ENCODE peak calls at places on chromosomes 4 and X, in five cellular contexts. One of them, this sample, is unnamed. For H3K27me3, the result is how much of the 10 kb centered on the place peaks cover.

GRCh38 chr4:182724414-182724813 is 192.8 kb downstream of the DCTD start:
- DNase-seq in Peyer's patch: no peak
- DNase-seq in heart left ventricle: no peak
- DNase-seq in sigmoid colon: no peak
- DNase-seq in HCT116: no peak
- DNase-seq in this sample: no peak

GRCh38 chr4:7653510-7654414 is 219.0 kb upstream of the PSAPL1 start:
- DNase-seq in Peyer's patch: no peak
- DNase-seq in heart left ventricle: no peak
- DNase-seq in sigmoid colon: no peak
- DNase-seq in HCT116: no peak
- DNase-seq in this sample: peak

GRCh38 chrX:37926700-37927099 is 79.3 kb upstream of the DYNLT3 start:
- DNase-seq in Peyer's patch: no peak
- DNase-seq in heart left ventricle: no peak
- DNase-seq in sigmoid colon: no peak
- DNase-seq in HCT116: no peak
- DNase-seq in this sample: no peak

GRCh38 chrX:101958139-101958538 is 26.3 kb upstream of the ZMAT1 start:
- DNase-seq in Peyer's patch: no peak
- DNase-seq in heart left ventricle: no peak
- DNase-seq in sigmoid colon: no peak
- DNase-seq in HCT116: no peak
- DNase-seq in this sample: no peak

GRCh38 chrX:24561121-24561520 is 86.0 kb downstream of the PCYT1B start:
- DNase-seq in Peyer's patch: no peak
- DNase-seq in heart left ventricle: no peak
- DNase-seq in sigmoid colon: no peak
- DNase-seq in HCT116: peak
- DNase-seq in this sample: no peak

GRCh38 chr4:58061967-58062366 is 951.8 kb upstream of the IGFBP7 start:
- DNase-seq in Peyer's patch: no peak
- DNase-seq in heart left ventricle: no peak
- DNase-seq in sigmoid colon: no peak
- DNase-seq in HCT116: no peak
- DNase-seq in this sample: no peak

GRCh38 chr4:30808266-30808665 is 88.1 kb downstream of the PCDH7 start:
- DNase-seq in Peyer's patch: no peak
- DNase-seq in heart left ventricle: no peak
- DNase-seq in sigmoid colon: no peak
- DNase-seq in HCT116: no peak
- DNase-seq in this sample: no peak

GRCh38 chrX:149512225-149512885 is 7.2 kb upstream of the IDS start:
- DNase-seq in Peyer's patch: peak
- DNase-seq in heart left ventricle: peak
- DNase-seq in sigmoid colon: no peak
- DNase-seq in HCT116: no peak
- DNase-seq in this sample: no peak

GRCh38 chrX:65392284-65392683 is 142.3 kb downstream of the LAS1L start:
- DNase-seq in Peyer's patch: no peak
- DNase-seq in heart left ventricle: no peak
- DNase-seq in sigmoid colon: no peak
- DNase-seq in HCT116: no peak
- DNase-seq in this sample: peak

GRCh38 chr4:108681321-108681809 is 31.0 kb downstream of the OSTC start:
- DNase-seq in Peyer's patch: no peak
- DNase-seq in heart left ventricle: no peak
- DNase-seq in sigmoid colon: no peak
- DNase-seq in HCT116: no peak
- DNase-seq in this sample: no peak

GRCh38 chr4:142404191-142404611 is 441.9 kb downstream of the INPP4B start:
- DNase-seq in Peyer's patch: no peak
- DNase-seq in heart left ventricle: peak
- DNase-seq in sigmoid colon: no peak
- DNase-seq in HCT116: peak
- DNase-seq in this sample: no peak

GRCh38 chr4:48546336-48546735 is 56.3 kb downstream of the ZAR1 start:
- DNase-seq in Peyer's patch: no peak
- DNase-seq in heart left ventricle: no peak
- DNase-seq in sigmoid colon: no peak
- DNase-seq in HCT116: peak
- DNase-seq in this sample: no peak

GRCh38 chr4:8289151-8289750 is 19.7 kb downstream of the HTRA3 start:
- DNase-seq in Peyer's patch: no peak
- DNase-seq in heart left ventricle: peak
- DNase-seq in sigmoid colon: peak
- DNase-seq in HCT116: no peak
- DNase-seq in this sample: no peak

DNA sequence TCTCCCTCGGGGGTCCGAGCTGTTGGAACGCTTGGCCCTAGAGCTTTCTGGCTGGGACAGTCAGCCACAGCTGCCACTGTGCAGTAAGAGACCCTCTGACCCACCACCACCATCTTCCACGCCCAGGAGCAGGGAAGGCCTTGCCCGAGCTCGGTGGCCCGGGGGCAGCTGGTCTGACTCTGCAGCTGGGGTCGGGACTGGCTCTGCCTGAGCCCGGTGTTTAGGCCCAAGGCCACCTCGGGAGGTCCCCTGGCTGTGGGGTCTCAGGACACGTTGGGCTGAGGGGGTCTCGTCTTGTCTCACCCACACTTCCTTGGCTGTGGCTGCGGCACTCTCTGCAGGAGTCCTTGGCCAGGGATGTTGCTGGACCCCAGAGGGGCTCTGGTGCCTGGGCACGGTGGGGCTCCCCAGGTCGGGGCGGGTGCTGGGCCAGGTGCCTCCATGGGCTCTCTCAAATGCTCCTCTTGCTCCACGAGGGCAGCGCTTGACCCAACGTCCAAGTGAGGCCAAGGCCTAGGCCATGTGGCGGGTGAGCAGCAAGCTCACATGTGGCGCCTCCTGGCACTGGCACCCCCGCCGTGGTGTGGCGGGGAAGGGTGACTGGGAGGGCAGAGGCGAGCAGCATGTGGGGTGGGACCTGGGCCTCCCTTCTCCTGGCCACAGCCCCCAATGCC is 22.9 kb downstream of the DOK7 start:
- DNase-seq in Peyer's patch: peak
- DNase-seq in heart left ventricle: no peak
- DNase-seq in sigmoid colon: no peak
- DNase-seq in HCT116: no peak
- DNase-seq in this sample: no peak
- H3K27me3 ChIP-seq in Peyer's patch: under half
- H3K27me3 ChIP-seq in heart left ventricle: under half
- H3K27me3 ChIP-seq in sigmoid colon: half or more
- H3K27me3 ChIP-seq in HCT116: under half
- H3K27me3 ChIP-seq in this sample: under half

GRCh38 chrX:40485973-40486372 is 94.8 kb upstream of the ATP6AP2 start:
- DNase-seq in Peyer's patch: no peak
- DNase-seq in heart left ventricle: no peak
- DNase-seq in sigmoid colon: no peak
- DNase-seq in HCT116: no peak
- DNase-seq in this sample: no peak

GRCh38 chrX:40485427-40485826 is 95.3 kb upstream of the ATP6AP2 start:
- DNase-seq in Peyer's patch: no peak
- DNase-seq in heart left ventricle: no peak
- DNase-seq in sigmoid colon: no peak
- DNase-seq in HCT116: no peak
- DNase-seq in this sample: no peak

GRCh38 chrX:40479777-40480318 is 100.9 kb upstream of the ATP6AP2 start:
- DNase-seq in Peyer's patch: no peak
- DNase-seq in heart left ventricle: no peak
- DNase-seq in sigmoid colon: no peak
- DNase-seq in HCT116: no peak
- DNase-seq in this sample: no peak

GRCh38 chrX:40484408-40485091 is 96.2 kb upstream of the ATP6AP2 start:
- DNase-seq in Peyer's patch: no peak
- DNase-seq in heart left ventricle: no peak
- DNase-seq in sigmoid colon: no peak
- DNase-seq in HCT116: no peak
- DNase-seq in this sample: no peak

DNA sequence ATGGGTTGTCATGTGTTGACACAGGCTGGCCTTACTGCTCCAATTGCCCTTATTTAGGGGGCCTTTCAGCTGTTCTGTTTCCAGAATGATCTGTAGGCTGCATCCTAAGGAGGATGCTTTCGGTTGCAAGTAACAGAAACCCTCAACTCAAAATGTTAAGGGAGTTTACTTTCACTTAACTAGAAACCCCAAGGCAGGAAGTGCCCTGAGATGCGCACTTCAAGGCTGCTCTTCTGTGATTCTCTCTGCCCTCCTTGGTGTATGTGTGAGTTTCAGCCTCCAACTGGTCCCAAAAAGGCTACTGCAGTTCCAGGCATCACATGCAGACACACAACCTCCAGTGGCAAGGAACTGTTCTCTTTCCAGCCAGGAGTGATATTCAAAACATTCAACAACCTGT is 97.3 kb upstream of the ATP6AP2 start:
- DNase-seq in Peyer's patch: no peak
- DNase-seq in heart left ventricle: no peak
- DNase-seq in sigmoid colon: no peak
- DNase-seq in HCT116: no peak
- DNase-seq in this sample: no peak
- H3K27ac ChIP-seq in Peyer's patch: no peak
- H3K27ac ChIP-seq in heart left ventricle: no peak
- H3K27ac ChIP-seq in sigmoid colon: no peak
- H3K27ac ChIP-seq in HCT116: no peak
- H3K27ac ChIP-seq in this sample: no peak

GRCh38 chr4:73417973-73418372 is 13.9 kb downstream of the ALB start:
- DNase-seq in Peyer's patch: no peak
- DNase-seq in heart left ventricle: no peak
- DNase-seq in sigmoid colon: no peak
- DNase-seq in HCT116: no peak
- DNase-seq in this sample: no peak

GRCh38 chr4:73417342-73417741 is 13.3 kb downstream of the ALB start:
- DNase-seq in Peyer's patch: no peak
- DNase-seq in heart left ventricle: no peak
- DNase-seq in sigmoid colon: no peak
- DNase-seq in HCT116: no peak
- DNase-seq in this sample: no peak

GRCh38 chr4:73416423-73417087 is 12.5 kb downstream of the ALB start:
- DNase-seq in Peyer's patch: no peak
- DNase-seq in heart left ventricle: no peak
- DNase-seq in sigmoid colon: no peak
- DNase-seq in HCT116: no peak
- DNase-seq in this sample: no peak

GRCh38 chr4:73414936-73415271 is 10.8 kb downstream of the ALB start:
- DNase-seq in Peyer's patch: no peak
- DNase-seq in heart left ventricle: no peak
- DNase-seq in sigmoid colon: no peak
- DNase-seq in HCT116: no peak
- DNase-seq in this sample: no peak

DNA sequence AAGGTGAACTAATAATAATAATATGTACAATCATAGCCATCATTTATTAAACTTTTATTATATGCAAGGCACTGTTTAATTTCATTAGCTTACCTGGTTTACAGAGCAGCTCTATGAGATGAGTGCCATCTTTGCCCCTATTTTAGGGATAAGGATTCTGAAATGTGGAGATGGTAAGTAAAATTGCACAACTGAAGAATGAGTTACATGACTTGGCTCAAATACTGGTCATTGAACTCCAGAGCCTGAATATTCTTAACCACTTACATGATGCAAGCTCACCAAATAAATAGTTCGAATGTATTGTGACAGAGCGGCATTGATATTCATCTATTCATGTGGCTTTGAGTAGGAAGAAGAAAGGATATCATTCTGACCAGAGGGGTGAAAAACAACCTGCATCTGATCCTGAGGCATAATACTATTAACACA is 11.7 kb downstream of the ALB start:
- DNase-seq in Peyer's patch: no peak
- DNase-seq in heart left ventricle: no peak
- DNase-seq in sigmoid colon: no peak
- DNase-seq in HCT116: no peak
- DNase-seq in this sample: no peak
- TF ChIP-seq POLR2A in Peyer's patch: no peak
- TF ChIP-seq POLR2A in heart left ventricle: no peak
- TF ChIP-seq POLR2A in sigmoid colon: no peak
- TF ChIP-seq POLR2A in HCT116: no peak
- TF ChIP-seq POLR2A in this sample: no peak

DNA sequence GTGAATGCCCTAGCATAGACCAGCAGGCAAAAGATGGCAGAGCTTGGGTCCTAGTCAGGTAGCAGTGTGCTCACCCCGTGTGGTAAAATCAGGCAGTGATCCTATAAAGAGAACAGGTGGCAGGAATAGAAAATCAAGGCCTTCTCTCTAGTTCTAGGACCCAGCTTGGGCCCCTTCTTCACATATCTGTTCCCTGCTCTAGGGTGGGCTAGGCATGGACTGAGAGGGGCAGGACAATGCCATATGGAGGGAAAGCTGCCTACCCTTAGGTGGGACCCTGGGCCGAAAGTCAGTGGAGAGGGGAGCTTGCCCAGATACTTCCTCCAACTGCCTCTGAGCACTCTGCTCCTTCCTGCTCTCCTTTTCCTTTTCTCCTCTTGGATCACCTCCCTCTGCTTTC is 117.4 kb upstream of the NALF2 start:
- DNase-seq in Peyer's patch: no peak
- DNase-seq in heart left ventricle: no peak
- DNase-seq in sigmoid colon: no peak
- DNase-seq in HCT116: no peak
- DNase-seq in this sample: no peak
- H3K27me3 ChIP-seq in Peyer's patch: under half
- H3K27me3 ChIP-seq in heart left ventricle: under half
- H3K27me3 ChIP-seq in sigmoid colon: under half
- H3K27me3 ChIP-seq in HCT116: under half
- H3K27me3 ChIP-seq in this sample: under half

GRCh38 chrX:97622111-97622510 is 738.4 kb downstream of the RPA4 start:
- DNase-seq in Peyer's patch: no peak
- DNase-seq in heart left ventricle: no peak
- DNase-seq in sigmoid colon: no peak
- DNase-seq in HCT116: no peak
- DNase-seq in this sample: no peak

GRCh38 chrX:97616883-97617510 is 733.3 kb downstream of the RPA4 start:
- DNase-seq in Peyer's patch: no peak
- DNase-seq in heart left ventricle: no peak
- DNase-seq in sigmoid colon: no peak
- DNase-seq in HCT116: peak
- DNase-seq in this sample: no peak
- H3K27ac ChIP-seq in Peyer's patch: no peak
- H3K27ac ChIP-seq in heart left ventricle: no peak
- H3K27ac ChIP-seq in sigmoid colon: no peak
- H3K27ac ChIP-seq in HCT116: peak
- H3K27ac ChIP-seq in this sample: no peak

GRCh38 chrX:9515973-9516538 is 51.2 kb downstream of the TBL1X start:
- DNase-seq in Peyer's patch: no peak
- DNase-seq in heart left ventricle: no peak
- DNase-seq in sigmoid colon: no peak
- DNase-seq in HCT116: no peak
- DNase-seq in this sample: no peak
- TF ChIP-seq POLR2A in Peyer's patch: no peak
- TF ChIP-seq POLR2A in heart left ventricle: no peak
- TF ChIP-seq POLR2A in sigmoid colon: no peak
- TF ChIP-seq POLR2A in HCT116: no peak
- TF ChIP-seq POLR2A in this sample: no peak

GRCh38 chrX:155023907-155024833 is 1.6 kb upstream of the F8 start:
- DNase-seq in Peyer's patch: no peak
- DNase-seq in heart left ventricle: no peak
- DNase-seq in sigmoid colon: no peak
- DNase-seq in HCT116: no peak
- DNase-seq in this sample: no peak
- H3K27me3 ChIP-seq in Peyer's patch: under half
- H3K27me3 ChIP-seq in heart left ventricle: under half
- H3K27me3 ChIP-seq in sigmoid colon: under half
- H3K27me3 ChIP-seq in HCT116: under half
- H3K27me3 ChIP-seq in this sample: under half